ENCODE peak calls at places on chromosomes 11 and 22, in seven cellular contexts. One of them, this sample, is unnamed.

GRCh38 chr11:7418061-7418460 is 67.2 kb upstream of the OLFML1 start:
- DNase-seq in sigmoid colon: no peak
- DNase-seq in mucosa of descending colon: no peak
- DNase-seq in right lobe of liver: no peak
- DNase-seq in GM23338: no peak
- DNase-seq in GM06990: no peak
- DNase-seq in body of pancreas: no peak
- DNase-seq in this sample: no peak

GRCh38 chr11:69106124-69106811 is 49.5 kb upstream of the SMIM38 start:
- DNase-seq in sigmoid colon: no peak
- DNase-seq in right lobe of liver: no peak
- DNase-seq in GM23338: no peak
- DNase-seq in body of pancreas: no peak
- DNase-seq in GM06990: no peak
- DNase-seq in mucosa of descending colon: no peak
- DNase-seq in this sample: no peak

GRCh38 chr11:10522276-10522675 is 18.7 kb downstream of the RNF141 start:
- DNase-seq in body of pancreas: no peak
- DNase-seq in right lobe of liver: no peak
- DNase-seq in sigmoid colon: no peak
- DNase-seq in GM23338: no peak
- DNase-seq in GM06990: no peak
- DNase-seq in mucosa of descending colon: no peak
- DNase-seq in this sample: no peak

GRCh38 chr11:93194673-93195291 is 3.0 kb downstream of the SLC36A4 start:
- DNase-seq in body of pancreas: no peak
- DNase-seq in right lobe of liver: no peak
- DNase-seq in sigmoid colon: no peak
- DNase-seq in GM23338: no peak
- DNase-seq in GM06990: no peak
- DNase-seq in mucosa of descending colon: no peak
- DNase-seq in this sample: no peak

GRCh38 chr11:33128739-33129138 is 32.5 kb downstream of the CSTF3 start:
- DNase-seq in GM06990: no peak
- DNase-seq in sigmoid colon: no peak
- DNase-seq in mucosa of descending colon: no peak
- DNase-seq in GM23338: no peak
- DNase-seq in body of pancreas: no peak
- DNase-seq in right lobe of liver: no peak
- DNase-seq in this sample: no peak

GRCh38 chr11:105282658-105283057 is 143.1 kb upstream of the CARD18 start:
- DNase-seq in mucosa of descending colon: no peak
- DNase-seq in right lobe of liver: no peak
- DNase-seq in GM23338: no peak
- DNase-seq in body of pancreas: no peak
- DNase-seq in GM06990: no peak
- DNase-seq in sigmoid colon: no peak
- DNase-seq in this sample: no peak

GRCh38 chr11:5505363-5506048 is 4.3 kb downstream of the UBQLN3 start:
- DNase-seq in body of pancreas: no peak
- DNase-seq in GM23338: no peak
- DNase-seq in right lobe of liver: no peak
- DNase-seq in GM06990: no peak
- DNase-seq in sigmoid colon: no peak
- DNase-seq in mucosa of descending colon: no peak
- DNase-seq in this sample: no peak

GRCh38 chr22:29870574-29870973 is 12.4 kb upstream of the MTMR3 start:
- DNase-seq in body of pancreas: no peak
- DNase-seq in right lobe of liver: no peak
- DNase-seq in GM06990: no peak
- DNase-seq in sigmoid colon: no peak
- DNase-seq in mucosa of descending colon: no peak
- DNase-seq in GM23338: no peak
- DNase-seq in this sample: no peak

GRCh38 chr22:22753526-22754267 is 109.3 kb downstream of the GGTLC2 start:
- DNase-seq in body of pancreas: peak; percentile 69
- DNase-seq in right lobe of liver: peak; percentile 71
- DNase-seq in sigmoid colon: no peak
- DNase-seq in GM23338: peak; percentile 86
- DNase-seq in GM06990: peak; percentile 31
- DNase-seq in mucosa of descending colon: peak; percentile 82
- DNase-seq in this sample: peak; percentile 82

GRCh38 chr11:131109256-131109655 is 193.0 kb upstream of the SNX19 start:
- DNase-seq in GM06990: no peak
- DNase-seq in body of pancreas: no peak
- DNase-seq in sigmoid colon: no peak
- DNase-seq in GM23338: no peak
- DNase-seq in right lobe of liver: no peak
- DNase-seq in mucosa of descending colon: no peak
- DNase-seq in this sample: no peak

GRCh38 chr11:123083623-123084029 is 21.7 kb upstream of the HSPA8 start:
- DNase-seq in GM23338: no peak
- DNase-seq in body of pancreas: peak; percentile 79
- DNase-seq in GM06990: no peak
- DNase-seq in right lobe of liver: peak; percentile 81
- DNase-seq in mucosa of descending colon: peak; percentile 61
- DNase-seq in sigmoid colon: peak; percentile 94
- DNase-seq in this sample: peak; percentile 91

GRCh38 chr22:30704978-30705377 is 10.3 kb downstream of the OSBP2 start:
- DNase-seq in mucosa of descending colon: no peak
- DNase-seq in sigmoid colon: no peak
- DNase-seq in body of pancreas: no peak
- DNase-seq in GM06990: no peak
- DNase-seq in GM23338: no peak
- DNase-seq in right lobe of liver: no peak
- DNase-seq in this sample: no peak

GRCh38 chr11:30143098-30143705 is 87.6 kb upstream of the FSHB start:
- DNase-seq in GM06990: no peak
- DNase-seq in sigmoid colon: no peak
- DNase-seq in right lobe of liver: no peak
- DNase-seq in mucosa of descending colon: no peak
- DNase-seq in GM23338: peak; percentile 80
- DNase-seq in body of pancreas: no peak
- DNase-seq in this sample: no peak

GRCh38 chr22:21626735-21627469 is 2.9 kb downstream of the YDJC start:
- DNase-seq in body of pancreas: no peak
- DNase-seq in GM23338: no peak
- DNase-seq in right lobe of liver: no peak
- DNase-seq in GM06990: no peak
- DNase-seq in sigmoid colon: no peak
- DNase-seq in mucosa of descending colon: no peak
- DNase-seq in this sample: no peak

GRCh38 chr11:393219-394033 is 583 bp upstream of the PKP3 start:
- DNase-seq in sigmoid colon: no peak
- DNase-seq in body of pancreas: no peak
- DNase-seq in right lobe of liver: no peak
- DNase-seq in GM23338: no peak
- DNase-seq in GM06990: no peak
- DNase-seq in mucosa of descending colon: peak; percentile 65
- DNase-seq in this sample: no peak

GRCh38 chr11:34105079-34105956 is at the start of gene NAT10:
- DNase-seq in sigmoid colon: peak; percentile 99
- DNase-seq in mucosa of descending colon: peak; percentile 96
- DNase-seq in body of pancreas: peak; percentile 97
- DNase-seq in GM06990: peak; percentile 93
- DNase-seq in right lobe of liver: peak; percentile 97
- DNase-seq in GM23338: peak; percentile 99
- DNase-seq in this sample: peak; percentile 99

GRCh38 chr11:371716-372590 is 2.7 kb downstream of the B4GALNT4 start:
- DNase-seq in GM23338: no peak
- DNase-seq in mucosa of descending colon: no peak
- DNase-seq in GM06990: no peak
- DNase-seq in sigmoid colon: no peak
- DNase-seq in right lobe of liver: no peak
- DNase-seq in body of pancreas: no peak
- DNase-seq in this sample: no peak

GRCh38 chr22:49938565-49939136 is 20.2 kb downstream of the CRELD2 start:
- DNase-seq in body of pancreas: no peak
- DNase-seq in mucosa of descending colon: no peak
- DNase-seq in sigmoid colon: no peak
- DNase-seq in right lobe of liver: no peak
- DNase-seq in GM06990: no peak
- DNase-seq in GM23338: no peak
- DNase-seq in this sample: no peak

GRCh38 chr22:39496131-39496838 is 5.8 kb upstream of the MIEF1 start:
- DNase-seq in right lobe of liver: peak; percentile 73
- DNase-seq in body of pancreas: peak; percentile 84
- DNase-seq in GM06990: no peak
- DNase-seq in mucosa of descending colon: peak; percentile 82
- DNase-seq in sigmoid colon: peak; percentile 84
- DNase-seq in GM23338: peak; percentile 91
- DNase-seq in this sample: no peak

GRCh38 chr22:20084547-20085413 is 4.7 kb downstream of the DGCR8 start:
- DNase-seq in GM06990: no peak
- DNase-seq in GM23338: peak; percentile 89
- DNase-seq in body of pancreas: peak; percentile 31
- DNase-seq in sigmoid colon: no peak
- DNase-seq in right lobe of liver: peak; percentile 92
- DNase-seq in mucosa of descending colon: peak; percentile 33
- DNase-seq in this sample: no peak
- TF ChIP-seq CTCF in GM06990: peak; percentile 50
- TF ChIP-seq CTCF in GM23338: peak; percentile 66
- TF ChIP-seq CTCF in body of pancreas: no peak
- TF ChIP-seq CTCF in sigmoid colon: no peak
- TF ChIP-seq CTCF in right lobe of liver: peak; percentile 28
- TF ChIP-seq CTCF in mucosa of descending colon: no peak
- TF ChIP-seq CTCF in this sample: peak; percentile 41

GRCh38 chr11:118998388-118998717 is 415 bp downstream of the CENATAC start:
- DNase-seq in GM23338: peak; percentile 49
- DNase-seq in right lobe of liver: no peak
- DNase-seq in body of pancreas: no peak
- DNase-seq in GM06990: no peak
- DNase-seq in sigmoid colon: no peak
- DNase-seq in mucosa of descending colon: no peak
- DNase-seq in this sample: no peak

GRCh38 chr11:118998822-118999221 is 884 bp downstream of the CENATAC start:
- DNase-seq in mucosa of descending colon: no peak
- DNase-seq in GM06990: no peak
- DNase-seq in right lobe of liver: no peak
- DNase-seq in sigmoid colon: no peak
- DNase-seq in GM23338: peak; percentile 72
- DNase-seq in body of pancreas: no peak
- DNase-seq in this sample: no peak

GRCh38 chr11:118997627-118998387 is at the start of gene CENATAC:
- DNase-seq in body of pancreas: peak; percentile 95
- DNase-seq in GM23338: peak; percentile 97
- DNase-seq in sigmoid colon: peak; percentile 97
- DNase-seq in right lobe of liver: peak; percentile 97
- DNase-seq in GM06990: peak; percentile 93
- DNase-seq in mucosa of descending colon: peak; percentile 97
- DNase-seq in this sample: peak; percentile 96

GRCh38 chr11:119000906-119001305 is 3.0 kb downstream of the CENATAC start:
- DNase-seq in right lobe of liver: no peak
- DNase-seq in body of pancreas: no peak
- DNase-seq in GM06990: no peak
- DNase-seq in GM23338: no peak
- DNase-seq in mucosa of descending colon: no peak
- DNase-seq in sigmoid colon: no peak
- DNase-seq in this sample: no peak

GRCh38 chr11:118996926-118997626 is 862 bp upstream of the CENATAC start:
- DNase-seq in sigmoid colon: no peak
- DNase-seq in GM23338: peak; percentile 63
- DNase-seq in mucosa of descending colon: no peak
- DNase-seq in body of pancreas: no peak
- DNase-seq in right lobe of liver: no peak
- DNase-seq in GM06990: peak; percentile 41
- DNase-seq in this sample: no peak
- TF ChIP-seq CTCF in sigmoid colon: no peak
- TF ChIP-seq CTCF in GM23338: peak; percentile 37
- TF ChIP-seq CTCF in mucosa of descending colon: no peak
- TF ChIP-seq CTCF in body of pancreas: no peak
- TF ChIP-seq CTCF in right lobe of liver: no peak
- TF ChIP-seq CTCF in GM06990: peak; percentile 24
- TF ChIP-seq CTCF in this sample: peak; percentile 15

DNA sequence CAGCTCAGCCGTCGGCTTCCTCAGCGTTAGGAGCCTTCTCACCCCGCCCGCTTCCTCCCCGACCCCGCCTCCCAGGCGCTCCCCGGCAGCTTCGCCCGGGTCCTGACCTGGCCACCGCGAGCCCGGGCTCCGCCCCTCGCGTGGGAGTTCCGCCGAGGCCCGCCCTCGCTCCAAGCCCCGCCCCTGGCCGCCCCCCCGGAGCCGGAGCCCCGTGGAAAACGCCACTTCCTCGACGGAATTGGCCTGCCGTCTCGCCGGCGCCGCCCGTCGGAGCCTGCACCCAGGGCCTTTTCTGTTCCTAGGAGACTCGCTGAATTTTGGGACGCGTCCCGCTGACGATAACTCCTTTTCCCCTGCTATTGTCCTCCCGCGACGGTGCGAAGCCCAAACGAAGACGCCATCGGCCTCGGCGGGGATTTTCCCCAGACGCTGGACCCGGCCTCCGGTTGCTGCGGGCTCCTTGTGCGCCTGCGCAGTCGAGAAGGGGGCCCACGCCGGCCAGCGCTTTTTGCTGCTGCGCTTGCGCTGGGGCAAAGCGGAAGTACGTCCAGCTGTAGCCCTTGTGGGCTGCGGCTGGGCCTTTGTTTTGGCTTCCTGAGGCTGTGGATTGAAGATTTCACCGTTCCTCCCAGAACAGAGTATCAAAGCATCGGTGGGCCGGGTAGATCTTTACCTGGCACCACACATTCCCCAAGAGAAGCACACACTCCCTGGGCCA is 10.0 kb downstream of the RELA start:
- DNase-seq in sigmoid colon: peak; percentile 97
- DNase-seq in body of pancreas: peak; percentile 92
- DNase-seq in mucosa of descending colon: peak; percentile 99
- DNase-seq in GM06990: peak; percentile 94
- DNase-seq in right lobe of liver: peak; percentile 97
- DNase-seq in GM23338: peak; percentile 93
- DNase-seq in this sample: peak; percentile 98
- TF ChIP-seq CTCF in sigmoid colon: no peak
- TF ChIP-seq CTCF in body of pancreas: no peak
- TF ChIP-seq CTCF in mucosa of descending colon: no peak
- TF ChIP-seq CTCF in GM06990: no peak
- TF ChIP-seq CTCF in right lobe of liver: no peak
- TF ChIP-seq CTCF in GM23338: no peak
- TF ChIP-seq CTCF in this sample: no peak

DNA sequence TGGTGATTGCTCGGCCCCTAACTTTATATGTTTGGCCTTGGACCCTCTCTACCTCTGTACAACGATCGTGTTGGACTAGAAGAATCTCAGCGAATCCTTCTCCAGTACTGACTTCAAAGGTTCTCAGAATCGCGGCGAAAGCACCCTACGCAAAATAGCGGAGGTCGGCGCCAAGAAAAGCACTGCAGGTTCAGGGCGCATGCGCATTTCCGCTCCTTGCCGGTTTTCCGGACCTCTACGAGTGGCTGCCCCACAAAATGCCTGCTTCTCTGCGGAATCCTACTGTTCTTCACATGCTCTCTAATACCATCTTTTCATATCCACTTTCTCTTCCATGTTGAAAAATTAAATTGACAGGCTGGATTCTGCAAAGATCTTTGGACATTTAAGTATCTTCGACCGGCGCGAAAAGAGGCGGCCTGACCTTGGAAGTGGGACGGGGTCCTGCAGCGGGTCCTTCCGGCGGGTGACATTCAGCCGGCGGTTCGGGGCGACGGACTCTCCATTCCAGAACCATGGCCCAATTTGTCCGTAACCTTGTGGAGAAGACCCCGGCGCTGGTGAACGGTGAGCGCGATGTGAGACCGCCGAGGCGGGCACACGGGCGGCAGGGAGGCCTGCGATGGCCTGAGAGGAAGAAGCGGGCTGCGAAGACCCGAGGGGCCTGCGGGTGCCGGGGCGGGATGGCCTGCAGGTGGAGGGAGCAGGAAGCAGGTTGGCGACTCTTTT is at the start of gene ATP5MG:
- DNase-seq in GM23338: peak; percentile 97
- DNase-seq in right lobe of liver: peak; percentile 92
- DNase-seq in body of pancreas: peak; percentile 92
- DNase-seq in GM06990: peak; percentile 90
- DNase-seq in sigmoid colon: peak; percentile 94
- DNase-seq in mucosa of descending colon: peak; percentile 90
- DNase-seq in this sample: peak; percentile 94
- TF ChIP-seq CTCF in GM23338: no peak
- TF ChIP-seq CTCF in right lobe of liver: no peak
- TF ChIP-seq CTCF in body of pancreas: no peak
- TF ChIP-seq CTCF in GM06990: no peak
- TF ChIP-seq CTCF in sigmoid colon: no peak
- TF ChIP-seq CTCF in mucosa of descending colon: no peak
- TF ChIP-seq CTCF in this sample: peak; percentile 36